ENCODE peak calls at places on chromosome 22, in eight cellular contexts. G is tibial nerve, T is transverse colon, R is heart left ventricle, F is breast epithelium, V is Peyer's patch, M is body of pancreas, N is HCT116. B is an unnamed sample.

GRCh38 chr22:40182231-40182835 is 4.6 kb downstream of the TNRC6B start:
- DNase-seq in G (no peak), T (no peak), R (no peak), F (no peak), V (no peak), M (no peak), N (no peak), B (peak)

GRCh38 chr22:33421859-33422258 is 363.7 kb upstream of the SYN3 start:
- DNase-seq in G (no peak), T (no peak), R (no peak), F (no peak), V (no peak), M (no peak), N (no peak), B (no peak)

GRCh38 chr22:39773503-39773902 is 120.1 kb downstream of the ENTHD1 start:
- DNase-seq in G (no peak), T (no peak), R (no peak), F (no peak), V (no peak), M (no peak), N (no peak), B (no peak)

GRCh38 chr22:29359469-29359868 is 28.9 kb downstream of the AP1B1 start:
- DNase-seq in G (peak), T (peak), R (peak), F (peak), V (no peak), M (peak), N (peak), B (peak)

GRCh38 chr22:41846268-41847002 is 13.5 kb downstream of the SREBF2 start:
- DNase-seq in G (no peak), T (no peak), R (no peak), F (no peak), V (no peak), M (no peak), N (no peak), B (peak)

GRCh38 chr22:50262460-50262911 is 1.0 kb upstream of the MAPK12 start:
- DNase-seq in G (no peak), T (no peak), R (no peak), F (no peak), V (no peak), M (no peak), N (no peak), B (no peak)

GRCh38 chr22:41746563-41747400 is 47.5 kb downstream of the MEI1 start:
- DNase-seq in G (peak), T (peak), R (peak), F (peak), V (peak), M (peak), N (peak), B (peak)

GRCh38 chr22:20237480-20238440 is 30.4 kb downstream of the RTN4R start:
- DNase-seq in G (no peak), T (no peak), R (no peak), F (no peak), V (peak), M (peak), N (no peak), B (no peak)

GRCh38 chr22:21016644-21017420 is 1.9 kb downstream of the P2RX6 start:
- DNase-seq in G (no peak), T (no peak), R (no peak), F (no peak), V (no peak), M (no peak), N (no peak), B (no peak)

GRCh38 chr22:32788884-32789624 is 12.5 kb upstream of the TIMP3 start:
- DNase-seq in G (no peak), T (no peak), R (no peak), F (no peak), V (no peak), M (peak), N (no peak), B (no peak)

GRCh38 chr22:46358766-46359165 is 23.3 kb downstream of the TRMU start:
- DNase-seq in G (no peak), T (no peak), R (no peak), F (no peak), V (no peak), M (no peak), N (no peak), B (no peak)
- TF ChIP-seq POLR2A in G (no peak), T (no peak), R (no peak), F (no peak), V (no peak), M (no peak), N (no peak), B (no peak)

GRCh38 chr22:23181763-23182288 is 1.5 kb downstream of the BCR start:
- DNase-seq in G (no peak), T (no peak), R (no peak), F (no peak), V (no peak), M (no peak), N (no peak), B (peak)
- TF ChIP-seq POLR2A in G (no peak), T (no peak), R (no peak), F (no peak), V (no peak), M (no peak), N (no peak), B (no peak)

GRCh38 chr22:42934338-42934737 is 77.3 kb upstream of the ARFGAP3 start:
- DNase-seq in G (no peak), T (no peak), R (no peak), F (no peak), V (no peak), M (no peak), N (no peak), B (no peak)

GRCh38 chr22:42931421-42932196 is 74.5 kb upstream of the ARFGAP3 start:
- DNase-seq in G (no peak), T (no peak), R (no peak), F (no peak), V (no peak), M (no peak), N (no peak), B (no peak)

GRCh38 chr22:42932197-42932519 is 75.1 kb upstream of the ARFGAP3 start:
- DNase-seq in G (no peak), T (no peak), R (no peak), F (no peak), V (no peak), M (no peak), N (no peak), B (no peak)

GRCh38 chr22:42933783-42934144 is 76.7 kb upstream of the ARFGAP3 start:
- DNase-seq in G (peak), T (no peak), R (no peak), F (no peak), V (no peak), M (peak), N (no peak), B (peak)

GRCh38 chr22:42932857-42933782 is 76.0 kb upstream of the ARFGAP3 start:
- DNase-seq in G (peak), T (no peak), R (peak), F (no peak), V (peak), M (no peak), N (no peak), B (no peak)
- TF ChIP-seq POLR2A in G (no peak), T (no peak), R (no peak), F (no peak), V (no peak), M (no peak), N (no peak), B (no peak)

DNA sequence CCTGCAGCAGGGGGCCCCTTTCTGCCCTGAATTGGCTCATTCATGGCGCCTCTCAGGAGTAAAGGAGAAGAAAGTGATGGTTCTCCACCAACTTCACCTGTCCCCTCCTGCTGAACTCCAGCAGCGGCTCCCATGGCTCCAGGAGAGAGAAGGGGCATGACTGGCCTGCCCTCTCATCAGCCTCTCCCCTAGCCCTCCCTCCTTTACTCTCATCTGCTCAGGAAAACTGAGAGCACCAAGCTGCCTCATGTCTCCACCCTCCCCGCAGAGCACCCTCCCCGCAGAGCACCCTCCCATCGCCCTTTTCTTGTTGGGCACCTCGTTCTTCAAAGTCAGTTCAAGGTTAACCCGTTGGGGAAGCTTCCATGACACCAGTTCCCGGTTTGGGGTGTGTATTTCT is 82.1 kb upstream of the ATXN10 start:
- DNase-seq in G (no peak), T (no peak), R (no peak), F (no peak), V (no peak), M (no peak), N (no peak), B (no peak)
- TF ChIP-seq POLR2A in G (no peak), T (no peak), R (no peak), F (no peak), V (no peak), M (no peak), N (no peak), B (no peak)

DNA sequence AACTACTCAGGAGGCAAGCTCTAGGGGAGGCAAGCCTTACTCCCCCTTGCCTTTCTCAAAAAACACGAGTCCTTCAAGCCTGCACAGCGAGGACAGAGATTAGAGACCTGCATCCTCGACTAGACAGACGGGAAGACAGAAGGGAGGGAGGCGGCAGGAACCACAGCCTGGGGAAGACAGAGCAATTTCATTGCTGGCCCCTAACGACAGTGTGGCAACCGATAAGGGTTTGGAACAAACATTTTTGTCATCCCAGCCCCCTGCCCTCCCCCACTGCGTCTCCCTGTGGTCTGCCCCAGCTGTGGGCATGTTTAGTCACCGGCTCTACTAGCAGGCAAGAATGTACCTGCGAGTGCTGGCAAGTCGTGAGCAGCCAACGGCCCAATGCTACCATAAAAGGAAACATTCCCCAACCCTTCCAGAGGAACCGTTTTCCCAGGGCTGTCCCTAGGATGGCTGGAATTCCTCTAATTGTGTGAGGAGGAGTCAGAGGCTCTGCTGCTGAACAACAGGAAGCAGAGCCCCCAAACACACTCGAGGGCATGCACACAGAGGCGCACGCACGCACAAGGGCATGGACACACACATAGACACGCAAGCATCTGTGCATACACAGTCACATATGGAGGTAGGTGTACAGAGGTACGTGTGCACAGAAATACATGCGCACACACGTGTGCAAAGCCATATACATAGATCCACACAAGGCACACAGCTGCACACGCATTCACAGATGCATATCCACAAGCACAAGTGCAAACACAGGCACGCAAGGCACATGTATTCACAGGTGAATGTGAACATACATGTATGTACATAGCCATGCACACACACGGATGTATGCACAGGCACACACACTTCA is 58.3 kb downstream of the MYH9 start:
- DNase-seq in G (no peak), T (peak), R (peak), F (peak), V (peak), M (peak), N (peak), B (peak)
- TF ChIP-seq POLR2A in G (no peak), T (peak), R (no peak), F (peak), V (no peak), M (no peak), N (no peak), B (peak)

GRCh38 chr22:25374871-25375270 is 155.4 kb downstream of the CRYBB2 start:
- DNase-seq in G (no peak), T (peak), R (no peak), F (no peak), V (no peak), M (no peak), N (no peak), B (no peak)
- TF ChIP-seq POLR2A in G (no peak), T (no peak), R (no peak), F (no peak), V (no peak), M (no peak), N (no peak), B (no peak)

GRCh38 chr22:43088979-43089717 is at the start of gene TTLL1:
- DNase-seq in G (peak), T (peak), R (peak), F (peak), V (peak), M (peak), N (peak), B (peak)
- TF ChIP-seq POLR2A in G (no peak), T (no peak), R (no peak), F (no peak), V (peak), M (no peak), N (peak), B (peak)

B was measured in endothelial cell of umbilical vein.